ENCODE peak calls at places on chromosomes 6 and 20, in seven cellular contexts. J is A549, F is T-helper 9 cell, B is endothelial cell, E is H4, S is transverse colon, Q is right cardiac atrium. R is an unnamed sample.

GRCh38 chr6:52362443-52363221 is 681 bp downstream of the PAQR8 start:
- DNase-seq in J (no peak), F (peak), B (peak), E (no peak), S (peak), Q (peak), R (peak)

GRCh38 chr6:17589402-17590116 is 10.5 kb upstream of the FAM8A1 start:
- DNase-seq in J (peak), F (no peak), B (no peak), E (peak), S (peak), Q (no peak), R (no peak)

GRCh38 chr6:137705166-137706064 is 161.6 kb upstream of the TNFAIP3 start:
- DNase-seq in J (peak), F (peak), B (peak), E (no peak), S (peak), Q (peak), R (peak)

GRCh38 chr6:84516151-84516550 is 248.2 kb downstream of the TBX18 start:
- DNase-seq in J (no peak), F (no peak), B (no peak), E (no peak), S (no peak), Q (no peak), R (no peak)

GRCh38 chr20:7410150-7410549 is 530.1 kb downstream of the HAO1 start:
- DNase-seq in J (no peak), F (no peak), B (no peak), E (no peak), S (no peak), Q (no peak), R (no peak)

GRCh38 chr6:143739341-143739851 is 61.6 kb downstream of the PHACTR2 start:
- DNase-seq in J (no peak), F (no peak), B (no peak), E (no peak), S (no peak), Q (no peak), R (no peak)

GRCh38 chr6:155216312-155217028 is 47.3 kb upstream of the CLDN20 start:
- DNase-seq in J (no peak), F (no peak), B (peak), E (no peak), S (no peak), Q (no peak), R (no peak)

GRCh38 chr6:169048806-169049205 is 204.8 kb downstream of the THBS2 start:
- DNase-seq in J (no peak), F (no peak), B (no peak), E (no peak), S (no peak), Q (no peak), R (no peak)

GRCh38 chr6:40353197-40353966 is 233.8 kb downstream of the LRFN2 start:
- DNase-seq in J (no peak), F (no peak), B (no peak), E (no peak), S (no peak), Q (no peak), R (no peak)

GRCh38 chr20:50153500-50154377 is at the start of gene PEDS1:
- DNase-seq in J (peak), F (peak), B (peak), E (peak), S (peak), Q (peak), R (peak)

GRCh38 chr6:129696843-129697242 is 13.1 kb downstream of the ARHGAP18 start:
- DNase-seq in J (no peak), F (no peak), B (no peak), E (no peak), S (no peak), Q (no peak), R (no peak)

GRCh38 chr20:50083034-50083433 is 29.9 kb downstream of the UBE2V1 start:
- DNase-seq in J (no peak), F (no peak), B (no peak), E (no peak), S (no peak), Q (no peak), R (no peak)

GRCh38 chr20:10398834-10399369 is 35.1 kb downstream of the MKKS start:
- DNase-seq in J (no peak), F (no peak), B (no peak), E (no peak), S (no peak), Q (no peak), R (no peak)

GRCh38 chr20:44218441-44218840 is 7.9 kb upstream of the OSER1 start:
- DNase-seq in J (no peak), F (peak), B (no peak), E (no peak), S (no peak), Q (no peak), R (peak)

GRCh38 chr20:10304474-10305046 is 85.9 kb downstream of the SNAP25 start:
- DNase-seq in J (peak), F (no peak), B (no peak), E (no peak), S (no peak), Q (no peak), R (no peak)

GRCh38 chr6:18240230-18240629 is 24.1 kb downstream of the DEK start:
- DNase-seq in J (no peak), F (no peak), B (no peak), E (no peak), S (no peak), Q (no peak), R (no peak)

GRCh38 chr6:27669278-27669797 is 196.4 kb upstream of the ZNF184 start:
- DNase-seq in J (no peak), F (no peak), B (no peak), E (peak), S (no peak), Q (no peak), R (no peak)

GRCh38 chr6:119604124-119604523 is 254.6 kb upstream of the MAN1A1 start:
- DNase-seq in J (no peak), F (no peak), B (no peak), E (no peak), S (no peak), Q (no peak), R (no peak)

GRCh38 chr20:35226775-35227681 is 538 bp downstream of the MMP24 start:
- DNase-seq in J (peak), F (peak), B (peak), E (no peak), S (peak), Q (peak), R (no peak)

GRCh38 chr20:6450841-6451240 is 316.6 kb upstream of the BMP2 start:
- DNase-seq in J (no peak), F (no peak), B (no peak), E (no peak), S (no peak), Q (no peak), R (no peak)

GRCh38 chr6:34517966-34518365 is 38.2 kb downstream of the SPDEF start:
- DNase-seq in J (no peak), F (no peak), B (no peak), E (no peak), S (no peak), Q (peak), R (no peak)

GRCh38 chr6:97215157-97215769 is 67.8 kb downstream of the MMS22L start:
- DNase-seq in J (peak), F (no peak), B (peak), E (peak), S (peak), Q (no peak), R (no peak)

GRCh38 chr6:111781055-111781708 is 92.1 kb downstream of the FYN start:
- DNase-seq in J (no peak), F (no peak), B (no peak), E (no peak), S (no peak), Q (no peak), R (no peak)

GRCh38 chr6:132530293-132530974 is 7.6 kb upstream of the TAAR9 start:
- DNase-seq in J (peak), F (peak), B (peak), E (peak), S (peak), Q (no peak), R (peak)

GRCh38 chr6:21836772-21837460 is 243.4 kb downstream of the SOX4 start:
- DNase-seq in J (no peak), F (no peak), B (no peak), E (no peak), S (no peak), Q (no peak), R (no peak)

GRCh38 chr6:112990971-112991370 is 643.8 kb downstream of the RFPL4B start:
- DNase-seq in J (no peak), F (no peak), B (no peak), E (no peak), S (no peak), Q (no peak), R (no peak)

GRCh38 chr20:62922451-62922921 is 3.8 kb downstream of the DIDO1 start:
- DNase-seq in J (no peak), F (peak), B (no peak), E (no peak), S (no peak), Q (no peak), R (no peak)

GRCh38 chr6:9761220-9761619 is 653.7 kb downstream of the TFAP2A start:
- DNase-seq in J (no peak), F (no peak), B (no peak), E (no peak), S (no peak), Q (no peak), R (no peak)

GRCh38 chr6:42901538-42901957 is 14.3 kb upstream of the PTCRA start:
- DNase-seq in J (peak), F (peak), B (peak), E (peak), S (peak), Q (peak), R (peak)

GRCh38 chr6:20877008-20877937 is 343.0 kb downstream of the CDKAL1 start:
- DNase-seq in J (peak), F (no peak), B (no peak), E (peak), S (peak), Q (no peak), R (no peak)

GRCh38 chr6:166167801-166168615 is at the start of gene TBXT:
- DNase-seq in J (no peak), F (no peak), B (peak), E (no peak), S (no peak), Q (no peak), R (no peak)

R was measured in effector CD8-positive, alpha-beta T cell.